ENCODE peak calls at places on chromosomes 4 and X, in ten cellular contexts. N is uterus, H is tibial nerve, O is HepG2, C is Peyer's patch, Y is gastrocnemius medialis, A is ovary, Q is heart left ventricle, S is stomach, R is transverse colon. X is an unnamed sample.

GRCh38 chr4:128393111-128393704 is 105.6 kb upstream of the PGRMC2 start:
- DNase-seq in H (no peak), S (no peak), Q (no peak), A (no peak), N (no peak), Y (no peak), R (no peak), O (no peak), C (no peak), X (no peak)

GRCh38 chr4:37802068-37802666 is 24.3 kb upstream of the PGM2 start:
- DNase-seq in N (no peak), C (peak), Y (no peak), S (peak), Q (peak), H (no peak), A (no peak), O (peak), R (peak), X (no peak)

GRCh38 chr4:32268949-32269348 is 1548.8 kb downstream of the PCDH7 start:
- DNase-seq in S (no peak), Y (no peak), O (no peak), C (no peak), Q (no peak), A (no peak), N (no peak), R (no peak), H (no peak), X (no peak)

GRCh38 chr4:174763454-174764104 is 65.5 kb downstream of the GLRA3 start:
- DNase-seq in N (no peak), S (no peak), Q (no peak), C (no peak), R (no peak), A (no peak), Y (no peak), H (no peak), O (no peak), X (no peak)

GRCh38 chr4:10316851-10317250 is 140.4 kb downstream of the ZNF518B start:
- DNase-seq in Y (no peak), N (no peak), O (no peak), A (no peak), Q (no peak), H (no peak), C (no peak), R (no peak), S (no peak), X (no peak)

GRCh38 chr4:43351970-43352806 is 459.7 kb downstream of the GRXCR1 start:
- DNase-seq in Q (no peak), O (peak), A (no peak), C (no peak), N (no peak), Y (no peak), H (no peak), R (no peak), S (no peak), X (no peak)

GRCh38 chrX:52424658-52425057 is 55.8 kb downstream of the XAGE2 start:
- DNase-seq in N (no peak), A (no peak), Q (no peak), Y (no peak), S (no peak), R (no peak), C (no peak), H (no peak), O (no peak), X (no peak)

GRCh38 chr4:133146574-133147198 is 2.4 kb upstream of the PCDH10 start:
- DNase-seq in R (no peak), Q (no peak), Y (no peak), A (peak), N (peak), S (no peak), C (no peak), H (no peak), O (peak), X (peak)

GRCh38 chrX:132219343-132219768 is at the start of gene RAP2C:
- DNase-seq in R (peak), Q (peak), S (peak), O (peak), C (peak), N (peak), A (peak), Y (peak), H (peak), X (peak)

GRCh38 chr4:3652586-3652985 is 113.6 kb upstream of the ADRA2C start:
- DNase-seq in O (no peak), R (no peak), N (no peak), C (no peak), Q (no peak), S (no peak), A (no peak), H (no peak), Y (no peak), X (no peak)

GRCh38 chrX:150012647-150013046 is 74.4 kb upstream of the EOLA2 start:
- DNase-seq in A (no peak), R (no peak), H (no peak), Y (no peak), S (no peak), Q (no peak), C (no peak), O (no peak), N (no peak), X (no peak)

GRCh38 chrX:63350551-63350950 is 581 bp downstream of the SPIN4 start:
- DNase-seq in O (peak), A (peak), S (no peak), C (peak), H (no peak), R (peak), N (peak), Y (no peak), Q (peak), X (no peak)

GRCh38 chrX:16970977-16971376 is 24.5 kb downstream of the REPS2 start:
- DNase-seq in A (no peak), Y (no peak), C (no peak), N (no peak), Q (no peak), R (no peak), H (no peak), O (no peak), S (no peak), X (no peak)

GRCh38 chr4:150096625-150097024 is 18.4 kb downstream of the DCLK2 start:
- DNase-seq in A (no peak), H (no peak), N (no peak), Y (no peak), R (no peak), Q (no peak), O (no peak), C (no peak), S (no peak), X (no peak)

GRCh38 chrX:9171841-9172240 is 137.9 kb upstream of the FAM9B start:
- DNase-seq in R (no peak), O (no peak), Q (no peak), H (no peak), C (no peak), A (no peak), N (no peak), S (no peak), Y (no peak), X (no peak)

GRCh38 chr4:125316781-125317525 is 2.2 kb downstream of the FAT4 start:
- DNase-seq in H (peak), Q (peak), A (peak), O (no peak), Y (peak), C (peak), R (peak), N (peak), S (peak), X (peak)

GRCh38 chr4:110770353-110770752 is 147.5 kb upstream of the PITX2 start:
- DNase-seq in S (no peak), Y (no peak), R (no peak), N (no peak), Q (no peak), C (no peak), O (no peak), H (no peak), A (no peak), X (no peak)

GRCh38 chr4:110769578-110769977 is 146.7 kb upstream of the PITX2 start:
- DNase-seq in N (no peak), H (no peak), Y (no peak), S (no peak), C (no peak), R (no peak), A (no peak), O (no peak), Q (no peak), X (no peak)
- TF ChIP-seq POLR2A in N (no peak), H (no peak), Y (no peak), S (no peak), C (no peak), R (no peak), A (no peak), O (no peak), Q (no peak), X (no peak)

GRCh38 chr4:6781561-6781960 is 966 bp upstream of the KIAA0232 start:
- DNase-seq in S (no peak), R (no peak), A (peak), H (no peak), Y (no peak), O (no peak), Q (no peak), N (no peak), C (peak), X (no peak)
- H3K4me3 ChIP-seq in S (peak), R (peak), A (peak), H (no peak), Y (peak), O (peak), Q (peak), N (no peak), C (peak), X (peak)

DNA sequence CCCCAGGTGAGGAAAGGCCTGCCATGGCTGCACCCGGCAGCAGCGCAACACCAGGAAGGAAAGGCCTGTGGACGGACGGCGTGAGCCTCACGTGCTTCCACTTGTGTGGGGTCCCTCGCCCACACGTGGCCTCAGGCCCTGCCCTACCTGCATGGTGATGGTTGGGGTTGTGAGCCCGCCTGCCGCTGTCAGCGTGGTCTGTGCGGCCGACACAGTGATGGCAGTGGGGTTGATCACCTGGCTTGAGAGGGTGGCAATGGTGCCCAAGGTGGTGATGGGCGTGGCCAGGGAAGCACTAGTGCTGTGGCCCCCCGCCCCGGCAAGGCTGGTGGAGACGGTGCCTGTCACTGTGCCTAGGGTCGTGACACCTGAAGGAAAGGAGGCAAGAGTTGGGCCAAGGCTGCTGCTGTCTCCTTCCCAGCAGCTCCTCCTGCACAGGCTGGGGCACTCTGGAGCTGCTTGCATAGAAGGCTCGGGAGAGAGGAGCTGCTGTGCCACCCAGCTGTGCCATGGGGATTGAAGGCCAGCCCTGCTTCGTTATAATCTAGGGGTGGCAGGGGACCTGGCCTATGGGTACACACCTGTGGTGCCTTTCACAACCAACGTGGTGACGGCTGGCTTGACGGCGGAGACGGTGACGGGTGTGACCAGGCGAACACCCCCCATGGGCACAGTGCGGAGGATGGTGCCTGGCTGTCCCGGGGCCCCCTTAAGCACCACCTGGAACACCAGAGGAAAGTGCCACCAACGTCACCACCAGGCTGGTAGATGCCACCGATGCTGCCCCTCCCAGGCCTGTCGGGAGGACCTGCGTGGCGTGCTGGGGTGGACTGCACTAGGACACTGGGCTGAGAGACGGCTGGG is 11.8 kb upstream of the RENBP start:
- DNase-seq in A (no peak), H (no peak), Y (no peak), S (no peak), R (no peak), N (no peak), C (no peak), O (no peak), Q (no peak), X (no peak)
- TF ChIP-seq POLR2A in A (no peak), H (no peak), Y (no peak), S (no peak), R (no peak), N (no peak), C (no peak), O (no peak), Q (no peak), X (no peak)

GRCh38 chrX:72299891-72300630 is 5.7 kb downstream of the CITED1 start:
- DNase-seq in O (no peak), Q (no peak), S (no peak), H (no peak), N (no peak), R (no peak), C (no peak), A (no peak), Y (no peak), X (no peak)
- H3K4me3 ChIP-seq in O (no peak), Q (no peak), S (no peak), H (no peak), N (no peak), R (no peak), C (no peak), A (no peak), Y (no peak), X (no peak)

X was measured in sigmoid colon.